ENCODE peak calls at places on chromosome 1, in four cellular contexts. S, G, K and C are unnamed samples.
A peak's percentile ranks its signal among the peaks of the same experiment; 100 is the strongest.

GRCh38 chr1:1331068-1331965 is at the start of gene TAS1R3:
- ATAC-seq in S (no peak), G (peak; percentile 28), K (no peak), C (no peak)

GRCh38 chr1:21268281-21269239 is 21.7 kb downstream of the ECE1 start:
- ATAC-seq in S (peak; percentile 52), G (no peak), K (no peak), C (no peak)

GRCh38 chr1:14969006-14969405 is 184.5 kb upstream of the TMEM51 start:
- ATAC-seq in S (no peak), G (no peak), K (no peak), C (no peak)

GRCh38 chr1:181985981-181986906 is 75.3 kb downstream of the ZNF648 start:
- ATAC-seq in S (no peak), G (no peak), K (no peak), C (no peak)

GRCh38 chr1:35629051-35629450 is 12.3 kb downstream of the PSMB2 start:
- ATAC-seq in S (peak; percentile 60), G (no peak), K (no peak), C (no peak)

GRCh38 chr1:147892216-147892615 is 10.4 kb upstream of the GJA8 start:
- ATAC-seq in S (no peak), G (peak; percentile 70), K (no peak), C (no peak)

GRCh38 chr1:199297174-199297573 is 658.3 kb downstream of the PTPRC start:
- ATAC-seq in S (no peak), G (no peak), K (no peak), C (no peak)

GRCh38 chr1:169161512-169162194 is 55.2 kb downstream of the ATP1B1 start:
- ATAC-seq in S (no peak), G (peak; percentile 69), K (no peak), C (peak; percentile 43)

GRCh38 chr1:59560807-59561450 is 253.8 kb upstream of the HOOK1 start:
- ATAC-seq in S (no peak), G (no peak), K (no peak), C (no peak)

GRCh38 chr1:225412301-225412700 is 15.5 kb downstream of the LBR start:
- ATAC-seq in S (peak; percentile 13), G (no peak), K (no peak), C (no peak)

GRCh38 chr1:186927884-186928283 is 99.1 kb downstream of the PLA2G4A start:
- ATAC-seq in S (no peak), G (no peak), K (no peak), C (no peak)

GRCh38 chr1:167795810-167796740 is 74.3 kb downstream of the MPZL1 start:
- ATAC-seq in S (no peak), G (no peak), K (no peak), C (peak; percentile 27)

GRCh38 chr1:182990413-182991144 is 32.6 kb upstream of the LAMC1 start:
- ATAC-seq in S (no peak), G (peak; percentile 39), K (no peak), C (peak; percentile 81)

GRCh38 chr1:168396940-168397680 is 116.4 kb downstream of the TBX19 start:
- ATAC-seq in S (no peak), G (no peak), K (no peak), C (no peak)

GRCh38 chr1:181255270-181255929 is 166.9 kb downstream of the IER5 start:
- ATAC-seq in S (peak; percentile 73), G (peak; percentile 99), K (no peak), C (no peak)

GRCh38 chr1:87024936-87025537 is 110.6 kb downstream of the HS2ST1 start:
- ATAC-seq in S (peak; percentile 63), G (peak; percentile 80), K (peak; percentile 93), C (no peak)

GRCh38 chr1:59178339-59178744 is 118.6 kb upstream of the FGGY start:
- ATAC-seq in S (peak; percentile 60), G (no peak), K (no peak), C (peak; percentile 72)

GRCh38 chr1:112298558-112298957 is 97.5 kb upstream of the CTTNBP2NL start:
- ATAC-seq in S (no peak), G (no peak), K (peak; percentile 94), C (no peak)

GRCh38 chr1:61818992-61819391 is 76.7 kb downstream of the PATJ start:
- ATAC-seq in S (no peak), G (no peak), K (no peak), C (no peak)

GRCh38 chr1:47875831-47876586 is 121.2 kb downstream of the TRABD2B start:
- ATAC-seq in S (peak; percentile 84), G (peak; percentile 66), K (no peak), C (peak; percentile 73)

GRCh38 chr1:4422496-4423289 is 231.7 kb upstream of the AJAP1 start:
- ATAC-seq in S (no peak), G (no peak), K (no peak), C (no peak)

GRCh38 chr1:182972231-182972630 is 19.3 kb upstream of the SHCBP1L start:
- ATAC-seq in S (no peak), G (no peak), K (no peak), C (no peak)

GRCh38 chr1:234986750-234987414 is 141.8 kb downstream of the TOMM20 start:
- ATAC-seq in S (peak; percentile 43), G (no peak), K (no peak), C (peak; percentile 21)

GRCh38 chr1:23951646-23952095 is 8.0 kb upstream of the PNRC2 start:
- ATAC-seq in S (no peak), G (peak; percentile 97), K (no peak), C (peak; percentile 52)

GRCh38 chr1:11761988-11762406 is at the start of gene C1orf167:
- ATAC-seq in S (peak; percentile 27), G (no peak), K (peak; percentile 94), C (no peak)

GRCh38 chr1:100539836-100540536 is 2.0 kb downstream of the GPR88 start:
- ATAC-seq in S (no peak), G (no peak), K (no peak), C (no peak)

GRCh38 chr1:197958861-197959260 is 41.7 kb downstream of the LHX9 start:
- ATAC-seq in S (no peak), G (no peak), K (no peak), C (no peak)

GRCh38 chr1:64098436-64098835 is 105.0 kb upstream of the UBE2U start:
- ATAC-seq in S (no peak), G (no peak), K (no peak), C (no peak)

GRCh38 chr1:211648336-211648735 is 27.1 kb downstream of the NEK2 start:
- ATAC-seq in S (peak; percentile 57), G (peak; percentile 70), K (peak; percentile 5), C (no peak)

GRCh38 chr1:12146343-12147112 is 20.3 kb upstream of the TNFRSF1B start:
- ATAC-seq in S (no peak), G (no peak), K (no peak), C (peak; percentile 0)

GRCh38 chr1:231550448-231550781 is 21.9 kb downstream of the TSNAX start:
- ATAC-seq in S (no peak), G (peak; percentile 81), K (peak; percentile 91), C (no peak)

GRCh38 chr1:191804311-191804710 is 354.0 kb upstream of the RGS18 start:
- ATAC-seq in S (no peak), G (no peak), K (no peak), C (no peak)

GRCh38 chr1:192860478-192861185 is 51.8 kb downstream of the RGS2 start:
- ATAC-seq in S (no peak), G (no peak), K (no peak), C (no peak)

DNA sequence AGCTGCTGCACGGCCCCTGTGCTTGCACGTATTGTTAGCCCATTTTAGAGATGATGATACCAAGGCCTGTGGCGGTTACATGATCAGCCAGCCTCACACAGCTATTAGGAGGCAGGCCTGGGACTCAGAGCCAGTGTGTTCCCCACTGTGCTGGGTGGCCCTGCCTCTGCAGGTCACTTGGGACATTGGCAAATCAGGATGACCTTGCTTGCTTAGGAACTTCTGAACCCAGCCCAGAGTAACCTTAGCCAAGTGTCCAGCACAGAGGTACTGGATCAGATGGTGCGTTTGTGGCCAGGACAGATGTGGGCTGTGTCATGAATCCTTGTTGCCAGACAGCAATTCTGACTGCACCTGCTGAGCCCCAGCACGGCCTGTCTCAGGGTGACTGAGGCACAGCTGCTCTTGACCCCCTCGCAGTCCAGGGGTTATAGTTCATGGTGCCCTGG is 28.1 kb downstream of the LDLRAP1 start:
- ATAC-seq in S (no peak), G (no peak), K (no peak), C (no peak)
- TF ChIP-seq POLR2A in S (no peak), G (no peak), K (no peak), C (no peak)

GRCh38 chr1:220094016-220094911 is at the start of gene IARS2:
- ATAC-seq in S (peak; percentile 90), G (peak; percentile 87), K (peak; percentile 83), C (peak; percentile 92)
- TF ChIP-seq POLR2A in S (peak; percentile 60), G (peak; percentile 86), K (peak; percentile 80), C (peak; percentile 31)

DNA sequence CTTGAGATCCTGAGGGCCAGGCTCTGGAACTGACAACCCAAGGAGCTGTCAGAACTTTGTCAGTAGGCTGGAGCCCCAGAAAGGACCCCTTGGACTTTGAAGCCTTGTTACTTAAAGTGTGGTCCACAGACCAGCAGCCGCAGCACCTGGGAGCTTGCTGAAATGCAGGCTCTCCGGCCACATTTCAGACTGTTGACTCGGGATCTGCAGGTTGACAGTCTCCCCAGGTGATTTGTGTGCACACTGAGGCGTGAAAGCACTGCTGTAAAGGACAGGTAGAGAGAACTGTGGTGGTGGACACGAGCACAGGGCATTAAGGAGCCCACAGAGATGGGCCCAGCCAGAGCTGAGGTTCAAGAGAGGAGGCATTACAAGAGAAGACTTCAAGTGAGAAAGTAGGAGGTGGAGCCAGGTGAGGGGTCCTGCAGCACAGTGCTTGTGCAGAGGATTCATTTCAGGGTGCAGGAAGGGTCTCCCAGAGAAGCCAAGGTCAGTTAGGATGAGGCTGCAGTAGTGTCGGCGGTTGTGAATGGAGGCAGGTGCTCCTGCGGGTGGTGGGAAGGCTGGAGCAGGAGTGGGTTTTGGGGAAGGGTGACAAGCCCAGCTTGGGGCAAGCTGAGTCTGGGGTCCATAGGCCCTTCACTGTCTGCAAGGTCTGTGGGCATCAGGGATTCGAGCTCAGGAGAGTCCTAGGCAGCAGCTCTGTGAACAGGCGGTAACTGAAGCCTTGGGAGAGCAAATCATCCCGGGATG is 4.6 kb downstream of the HYI start:
- ATAC-seq in S (no peak), G (no peak), K (no peak), C (no peak)
- TF ChIP-seq POLR2A in S (no peak), G (no peak), K (no peak), C (no peak)

GRCh38 chr1:2413495-2414296 is 1.3 kb upstream of the PEX10 start:
- ATAC-seq in S (no peak), G (peak; percentile 47), K (peak; percentile 2), C (no peak)

GRCh38 chr1:2412773-2413494 is 570 bp upstream of the PEX10 start:
- ATAC-seq in S (peak; percentile 58), G (peak; percentile 57), K (peak; percentile 72), C (peak; percentile 77)

GRCh38 chr1:2414297-2414958 is 2.1 kb upstream of the PEX10 start:
- ATAC-seq in S (peak; percentile 21), G (peak; percentile 32), K (peak; percentile 59), C (no peak)

GRCh38 chr1:2411801-2412394 is 466 bp downstream of the PEX10 start:
- ATAC-seq in S (peak; percentile 1), G (peak; percentile 14), K (peak; percentile 41), C (peak; percentile 22)

DNA sequence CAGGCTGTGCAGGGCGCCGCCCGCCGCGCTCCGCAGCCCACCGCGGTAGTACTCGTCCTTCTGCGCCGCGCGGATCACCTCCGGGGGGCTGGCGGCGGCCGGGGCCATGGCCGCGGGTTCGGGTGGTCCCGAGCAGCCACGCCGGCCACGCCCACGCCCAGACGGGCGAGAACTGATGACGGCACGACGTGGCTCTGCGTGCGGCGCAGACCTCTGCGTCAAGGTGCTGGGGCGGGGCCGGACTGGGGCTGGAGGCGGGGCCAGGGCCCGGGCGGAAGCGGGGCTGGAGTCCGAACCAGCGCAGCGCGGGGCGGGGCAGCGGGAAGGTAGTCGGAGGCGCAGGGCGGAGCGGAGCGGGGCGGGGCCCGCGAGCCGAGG is at the start of gene PEX10:
- ATAC-seq in S (peak; percentile 96), G (peak; percentile 65), K (peak; percentile 93), C (peak; percentile 97)
- TF ChIP-seq POLR2A in S (peak; percentile 24), G (no peak), K (peak; percentile 7), C (peak; percentile 55)

GRCh38 chr1:31788138-31788824 is 24.1 kb upstream of the ADGRB2 start:
- ATAC-seq in S (peak; percentile 84), G (peak; percentile 78), K (peak; percentile 89), C (peak; percentile 81)
- TF ChIP-seq POLR2A in S (peak; percentile 72), G (peak; percentile 40), K (peak; percentile 90), C (no peak)